ENCODE peak calls at places on chromosome 1, in eight cellular contexts. K is GDM1, P is NCI-H1436, I is Caco-2, T is mucosa of descending colon, J is SK-N-SH, O is OCI-M1, Z is Calu3. H is an unnamed sample.
A peak's percentile ranks its signal among the peaks of the same experiment; 100 is the strongest.

GRCh38 chr1:235513495-235514366 is 9.5 kb upstream of the B3GALNT2 start:
- DNase-seq in K (peak; percentile 29), P (peak; percentile 72), I (no peak), T (peak; percentile 85), J (peak; percentile 55), O (peak; percentile 90), Z (peak; percentile 69), H (peak; percentile 53)

GRCh38 chr1:3799976-3800685 is 3.8 kb upstream of the LRRC47 start:
- DNase-seq in K (no peak), P (no peak), I (no peak), T (no peak), J (no peak), O (no peak), Z (no peak), H (no peak)

GRCh38 chr1:221072214-221072613 is 193.0 kb downstream of the HLX start:
- DNase-seq in K (no peak), P (no peak), I (no peak), T (no peak), J (no peak), O (no peak), Z (no peak), H (no peak)

GRCh38 chr1:196372896-196373536 is 235.2 kb downstream of the KCNT2 start:
- DNase-seq in K (no peak), P (peak; percentile 31), I (no peak), T (no peak), J (peak; percentile 3), O (peak; percentile 75), Z (no peak), H (peak; percentile 23)

GRCh38 chr1:221712776-221713431 is 29.0 kb downstream of the DUSP10 start:
- DNase-seq in K (peak; percentile 87), P (no peak), I (no peak), T (peak; percentile 70), J (no peak), O (peak; percentile 90), Z (no peak), H (no peak)

GRCh38 chr1:68470388-68470970 is 20.7 kb upstream of the RPE65 start:
- DNase-seq in K (no peak), P (no peak), I (no peak), T (peak; percentile 25), J (no peak), O (peak; percentile 37), Z (peak; percentile 14), H (peak; percentile 9)

GRCh38 chr1:48450505-48450904 is 21.5 kb downstream of the SPATA6 start:
- DNase-seq in K (no peak), P (no peak), I (no peak), T (peak; percentile 14), J (no peak), O (no peak), Z (no peak), H (no peak)

GRCh38 chr1:12129624-12130023 is 37.2 kb upstream of the TNFRSF1B start:
- DNase-seq in K (no peak), P (no peak), I (no peak), T (no peak), J (no peak), O (no peak), Z (no peak), H (no peak)

GRCh38 chr1:50181027-50181663 is 72.4 kb downstream of the ELAVL4 start:
- DNase-seq in K (no peak), P (no peak), I (no peak), T (no peak), J (no peak), O (no peak), Z (no peak), H (no peak)

GRCh38 chr1:173258484-173259264 is 51.5 kb upstream of the TNFSF4 start:
- DNase-seq in K (no peak), P (no peak), I (no peak), T (no peak), J (no peak), O (no peak), Z (no peak), H (no peak)

GRCh38 chr1:247332901-247333361 is 1.3 kb upstream of the ZNF496 start:
- DNase-seq in K (no peak), P (no peak), I (no peak), T (peak; percentile 59), J (no peak), O (peak; percentile 64), Z (no peak), H (peak; percentile 22)

GRCh38 chr1:226545806-226546596 is 2.6 kb upstream of the STUM start:
- DNase-seq in K (no peak), P (no peak), I (no peak), T (peak; percentile 38), J (no peak), O (no peak), Z (no peak), H (no peak)

GRCh38 chr1:230321741-230322420 is 104.3 kb downstream of the PGBD5 start:
- DNase-seq in K (no peak), P (no peak), I (no peak), T (no peak), J (no peak), O (no peak), Z (no peak), H (no peak)

GRCh38 chr1:204894031-204894430 is 23.4 kb downstream of the NFASC start:
- DNase-seq in K (no peak), P (no peak), I (no peak), T (no peak), J (no peak), O (no peak), Z (no peak), H (no peak)

GRCh38 chr1:14468751-14469150 is 129.7 kb upstream of the KAZN start:
- DNase-seq in K (no peak), P (no peak), I (no peak), T (no peak), J (no peak), O (no peak), Z (no peak), H (no peak)

GRCh38 chr1:111729271-111729921 is 9.8 kb downstream of the INKA2 start:
- DNase-seq in K (no peak), P (no peak), I (no peak), T (no peak), J (no peak), O (no peak), Z (no peak), H (no peak)

GRCh38 chr1:167602840-167603239 is 27.2 kb upstream of the RCSD1 start:
- DNase-seq in K (no peak), P (no peak), I (no peak), T (no peak), J (no peak), O (no peak), Z (no peak), H (no peak)

GRCh38 chr1:179177182-179177581 is 52.3 kb downstream of the ABL2 start:
- DNase-seq in K (no peak), P (no peak), I (no peak), T (no peak), J (no peak), O (no peak), Z (no peak), H (no peak)

GRCh38 chr1:28602536-28603439 is 10.7 kb downstream of the RAB42 start:
- DNase-seq in K (peak; percentile 20), P (peak; percentile 35), I (peak; percentile 55), T (peak; percentile 83), J (peak; percentile 80), O (peak; percentile 80), Z (peak; percentile 66), H (peak; percentile 48)

GRCh38 chr1:173405758-173406344 is 71.3 kb upstream of the PRDX6 start:
- DNase-seq in K (no peak), P (no peak), I (no peak), T (no peak), J (no peak), O (no peak), Z (peak; percentile 41), H (no peak)

GRCh38 chr1:30027247-30027646 is 696.1 kb downstream of the MATN1 start:
- DNase-seq in K (no peak), P (no peak), I (no peak), T (no peak), J (no peak), O (no peak), Z (no peak), H (no peak)

GRCh38 chr1:43924516-43924915 is 9.1 kb upstream of the ARTN start:
- DNase-seq in K (no peak), P (no peak), I (no peak), T (no peak), J (no peak), O (no peak), Z (no peak), H (no peak)

GRCh38 chr1:231684333-231685244 is 58.0 kb downstream of the DISC1 start:
- DNase-seq in K (no peak), P (peak; percentile 94), I (no peak), T (peak; percentile 47), J (no peak), O (no peak), Z (no peak), H (no peak)

GRCh38 chr1:50968884-50969610 is 998 bp upstream of the CDKN2C start:
- DNase-seq in K (peak; percentile 68), P (no peak), I (no peak), T (peak; percentile 59), J (peak; percentile 75), O (peak; percentile 72), Z (peak; percentile 64), H (peak; percentile 72)